ENCODE peak calls at places on chromosome 14, in eight cellular contexts. One of them, this sample, is unnamed.

GRCh38 chr14:101233016-101233355 is 328.3 kb upstream of the DIO3 start:
- DNase-seq in adrenal gland: no peak
- DNase-seq in body of pancreas: no peak
- DNase-seq in uterus: peak; percentile 49
- DNase-seq in sigmoid colon: no peak
- DNase-seq in stomach: no peak
- DNase-seq in heart left ventricle: no peak
- DNase-seq in IMR-90: no peak
- DNase-seq in this sample: peak; percentile 42

GRCh38 chr14:75510547-75510946 is 11.7 kb upstream of the BATF start:
- DNase-seq in adrenal gland: no peak
- DNase-seq in body of pancreas: no peak
- DNase-seq in uterus: no peak
- DNase-seq in sigmoid colon: no peak
- DNase-seq in stomach: no peak
- DNase-seq in heart left ventricle: no peak
- DNase-seq in IMR-90: no peak
- DNase-seq in this sample: no peak

GRCh38 chr14:20719777-20720176 is 25.9 kb upstream of the EDDM3A start:
- DNase-seq in adrenal gland: no peak
- DNase-seq in body of pancreas: peak; percentile 46
- DNase-seq in uterus: no peak
- DNase-seq in sigmoid colon: no peak
- DNase-seq in stomach: peak; percentile 72
- DNase-seq in heart left ventricle: no peak
- DNase-seq in IMR-90: no peak
- DNase-seq in this sample: no peak

GRCh38 chr14:30525833-30526232 is 33.1 kb upstream of the G2E3 start:
- DNase-seq in adrenal gland: no peak
- DNase-seq in body of pancreas: no peak
- DNase-seq in uterus: no peak
- DNase-seq in sigmoid colon: no peak
- DNase-seq in stomach: no peak
- DNase-seq in heart left ventricle: no peak
- DNase-seq in IMR-90: peak; percentile 14
- DNase-seq in this sample: no peak

GRCh38 chr14:43729149-43729548 is 777.9 kb downstream of the FSCB start:
- DNase-seq in adrenal gland: no peak
- DNase-seq in body of pancreas: no peak
- DNase-seq in uterus: no peak
- DNase-seq in sigmoid colon: no peak
- DNase-seq in stomach: no peak
- DNase-seq in heart left ventricle: no peak
- DNase-seq in IMR-90: no peak
- DNase-seq in this sample: no peak

GRCh38 chr14:87567926-87568325 is 425.1 kb downstream of the GALC start:
- DNase-seq in adrenal gland: no peak
- DNase-seq in body of pancreas: no peak
- DNase-seq in uterus: no peak
- DNase-seq in sigmoid colon: no peak
- DNase-seq in stomach: no peak
- DNase-seq in heart left ventricle: no peak
- DNase-seq in IMR-90: no peak
- DNase-seq in this sample: no peak

GRCh38 chr14:69263364-69263763 is 3.4 kb downstream of the GALNT16 start:
- DNase-seq in adrenal gland: peak; percentile 80
- DNase-seq in body of pancreas: peak; percentile 20
- DNase-seq in uterus: peak; percentile 71
- DNase-seq in sigmoid colon: peak; percentile 87
- DNase-seq in stomach: no peak
- DNase-seq in heart left ventricle: peak; percentile 82
- DNase-seq in IMR-90: peak; percentile 93
- DNase-seq in this sample: no peak

GRCh38 chr14:53032161-53032803 is 81.4 kb upstream of the FERMT2 start:
- DNase-seq in adrenal gland: peak; percentile 83
- DNase-seq in body of pancreas: peak; percentile 25
- DNase-seq in uterus: no peak
- DNase-seq in sigmoid colon: peak; percentile 66
- DNase-seq in stomach: no peak
- DNase-seq in heart left ventricle: no peak
- DNase-seq in IMR-90: peak; percentile 88
- DNase-seq in this sample: no peak

GRCh38 chr14:85599939-85600338 is 70.0 kb downstream of the FLRT2 start:
- DNase-seq in adrenal gland: no peak
- DNase-seq in body of pancreas: no peak
- DNase-seq in uterus: no peak
- DNase-seq in sigmoid colon: no peak
- DNase-seq in stomach: no peak
- DNase-seq in heart left ventricle: no peak
- DNase-seq in IMR-90: peak; percentile 47
- DNase-seq in this sample: no peak

GRCh38 chr14:51828017-51828797 is 32.2 kb upstream of the GNG2 start:
- DNase-seq in adrenal gland: peak; percentile 73
- DNase-seq in body of pancreas: no peak
- DNase-seq in uterus: no peak
- DNase-seq in sigmoid colon: no peak
- DNase-seq in stomach: peak; percentile 34
- DNase-seq in heart left ventricle: peak; percentile 33
- DNase-seq in IMR-90: peak; percentile 62
- DNase-seq in this sample: peak; percentile 33

DNA sequence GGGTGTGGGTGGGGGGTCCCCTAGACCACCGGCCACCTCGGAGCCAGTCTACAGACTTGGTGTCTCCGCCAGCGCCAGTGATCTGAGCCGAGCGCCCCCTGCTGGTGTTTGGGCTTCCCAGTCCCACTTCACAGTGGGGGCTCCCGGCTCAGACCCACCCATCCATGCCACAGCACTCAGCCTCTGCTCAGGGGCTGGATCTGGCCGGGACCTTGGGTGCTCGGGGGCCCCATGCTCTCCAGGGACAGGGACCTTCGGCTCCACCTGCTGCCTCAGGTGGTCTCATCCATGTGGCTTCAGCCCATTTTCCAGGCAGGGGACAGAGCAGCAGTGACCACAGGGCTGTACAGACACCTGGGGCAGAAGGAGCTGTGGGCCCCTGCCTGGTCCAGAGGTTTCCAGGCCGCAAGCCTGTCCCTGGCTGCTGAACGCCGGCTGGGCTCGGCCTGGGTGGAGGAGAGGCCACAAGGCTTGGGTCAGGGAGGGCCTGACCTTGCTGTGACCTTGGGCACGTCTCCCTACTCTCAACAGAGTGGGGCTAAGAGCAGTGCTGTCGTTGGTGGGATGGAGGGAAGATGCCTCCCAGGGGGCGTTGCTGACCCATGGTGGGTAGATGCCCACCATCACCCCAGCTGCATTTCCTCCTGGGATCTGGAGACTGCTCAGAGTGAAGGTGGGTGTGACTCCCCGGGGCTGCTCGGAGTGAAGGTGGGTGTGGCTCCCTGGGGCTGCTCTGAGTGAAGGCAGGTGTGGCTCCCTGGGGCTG is 86.3 kb downstream of the KIF26A start:
- DNase-seq in adrenal gland: peak; percentile 72
- DNase-seq in body of pancreas: peak; percentile 27
- DNase-seq in uterus: no peak
- DNase-seq in sigmoid colon: no peak
- DNase-seq in stomach: no peak
- DNase-seq in heart left ventricle: no peak
- DNase-seq in IMR-90: no peak
- DNase-seq in this sample: peak; percentile 58
- TF ChIP-seq CTCF in adrenal gland: peak; percentile 54
- TF ChIP-seq CTCF in body of pancreas: no peak
- TF ChIP-seq CTCF in uterus: peak; percentile 25
- TF ChIP-seq CTCF in sigmoid colon: no peak
- TF ChIP-seq CTCF in stomach: peak; percentile 24
- TF ChIP-seq CTCF in heart left ventricle: peak; percentile 35
- TF ChIP-seq CTCF in IMR-90: no peak
- TF ChIP-seq CTCF in this sample: no peak

GRCh38 chr14:22896351-22896750 is 13.3 kb downstream of the REM2 start:
- DNase-seq in adrenal gland: no peak
- DNase-seq in body of pancreas: no peak
- DNase-seq in uterus: no peak
- DNase-seq in sigmoid colon: no peak
- DNase-seq in stomach: no peak
- DNase-seq in heart left ventricle: no peak
- DNase-seq in IMR-90: no peak
- DNase-seq in this sample: no peak

GRCh38 chr14:22895402-22895801 is 12.4 kb downstream of the REM2 start:
- DNase-seq in adrenal gland: no peak
- DNase-seq in body of pancreas: no peak
- DNase-seq in uterus: no peak
- DNase-seq in sigmoid colon: no peak
- DNase-seq in stomach: no peak
- DNase-seq in heart left ventricle: no peak
- DNase-seq in IMR-90: no peak
- DNase-seq in this sample: no peak

GRCh38 chr14:22898302-22898894 is 15.4 kb downstream of the REM2 start:
- DNase-seq in adrenal gland: no peak
- DNase-seq in body of pancreas: no peak
- DNase-seq in uterus: no peak
- DNase-seq in sigmoid colon: no peak
- DNase-seq in stomach: no peak
- DNase-seq in heart left ventricle: no peak
- DNase-seq in IMR-90: peak; percentile 88
- DNase-seq in this sample: no peak

GRCh38 chr14:22896760-22897159 is 13.7 kb downstream of the REM2 start:
- DNase-seq in adrenal gland: no peak
- DNase-seq in body of pancreas: no peak
- DNase-seq in uterus: no peak
- DNase-seq in sigmoid colon: no peak
- DNase-seq in stomach: no peak
- DNase-seq in heart left ventricle: no peak
- DNase-seq in IMR-90: no peak
- DNase-seq in this sample: no peak

GRCh38 chr14:22897357-22897756 is 14.3 kb downstream of the REM2 start:
- DNase-seq in adrenal gland: no peak
- DNase-seq in body of pancreas: no peak
- DNase-seq in uterus: no peak
- DNase-seq in sigmoid colon: no peak
- DNase-seq in stomach: no peak
- DNase-seq in heart left ventricle: no peak
- DNase-seq in IMR-90: no peak
- DNase-seq in this sample: no peak
- TF ChIP-seq POLR2A in adrenal gland: no peak
- TF ChIP-seq POLR2A in body of pancreas: no peak
- TF ChIP-seq POLR2A in uterus: no peak
- TF ChIP-seq POLR2A in sigmoid colon: no peak
- TF ChIP-seq POLR2A in stomach: no peak
- TF ChIP-seq POLR2A in heart left ventricle: no peak
- TF ChIP-seq POLR2A in IMR-90: no peak
- TF ChIP-seq POLR2A in this sample: no peak

DNA sequence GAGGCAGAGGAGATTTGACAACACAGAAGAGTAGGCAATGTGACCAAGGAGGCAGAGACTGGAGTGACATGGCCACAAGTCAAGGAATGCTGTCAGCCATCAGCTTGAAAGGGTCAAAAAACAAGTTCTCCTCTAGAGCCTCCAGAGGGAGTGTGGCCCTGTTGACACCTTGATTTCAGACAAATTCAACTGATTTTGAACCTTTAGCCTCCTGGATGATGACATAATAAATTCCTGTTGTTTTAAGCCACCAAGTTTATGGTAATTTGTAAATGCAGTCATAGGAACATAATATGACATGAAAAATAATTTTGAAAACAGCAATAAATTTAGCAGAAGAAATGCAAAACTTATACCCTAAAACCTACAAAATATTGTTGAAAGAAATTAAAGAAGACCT is 8.5 kb upstream of the NGDN start:
- DNase-seq in adrenal gland: no peak
- DNase-seq in body of pancreas: no peak
- DNase-seq in uterus: no peak
- DNase-seq in sigmoid colon: no peak
- DNase-seq in stomach: no peak
- DNase-seq in heart left ventricle: no peak
- DNase-seq in IMR-90: no peak
- DNase-seq in this sample: no peak
- TF ChIP-seq CTCF in adrenal gland: no peak
- TF ChIP-seq CTCF in body of pancreas: no peak
- TF ChIP-seq CTCF in uterus: no peak
- TF ChIP-seq CTCF in sigmoid colon: no peak
- TF ChIP-seq CTCF in stomach: no peak
- TF ChIP-seq CTCF in heart left ventricle: no peak
- TF ChIP-seq CTCF in IMR-90: no peak
- TF ChIP-seq CTCF in this sample: no peak

DNA sequence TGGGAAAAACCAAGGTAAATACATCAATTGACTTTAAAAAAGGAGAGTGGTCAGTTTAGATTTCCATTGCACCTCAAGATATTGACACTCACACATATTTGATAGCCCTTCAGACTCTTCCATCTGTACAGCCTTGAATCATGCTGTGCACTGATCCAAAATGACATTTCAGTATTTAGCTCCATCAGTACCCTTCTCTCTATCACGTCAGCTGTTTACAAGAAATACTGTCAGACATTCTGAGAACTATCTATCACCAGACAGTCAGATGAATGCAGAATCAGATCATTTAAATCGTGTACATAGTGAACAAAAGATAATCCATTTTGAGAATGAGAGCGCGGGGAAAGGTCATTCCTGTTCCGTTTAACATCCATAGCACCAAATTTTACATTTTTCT is 511.9 kb downstream of the RPL10L start:
- DNase-seq in adrenal gland: no peak
- DNase-seq in body of pancreas: no peak
- DNase-seq in uterus: no peak
- DNase-seq in sigmoid colon: no peak
- DNase-seq in stomach: no peak
- DNase-seq in heart left ventricle: no peak
- DNase-seq in IMR-90: no peak
- DNase-seq in this sample: no peak
- TF ChIP-seq POLR2A in adrenal gland: no peak
- TF ChIP-seq POLR2A in body of pancreas: no peak
- TF ChIP-seq POLR2A in uterus: no peak
- TF ChIP-seq POLR2A in sigmoid colon: no peak
- TF ChIP-seq POLR2A in stomach: no peak
- TF ChIP-seq POLR2A in heart left ventricle: no peak
- TF ChIP-seq POLR2A in IMR-90: no peak
- TF ChIP-seq POLR2A in this sample: no peak

GRCh38 chr14:89033756-89034155 is 209.3 kb downstream of the TTC8 start:
- DNase-seq in adrenal gland: no peak
- DNase-seq in body of pancreas: peak; percentile 26
- DNase-seq in uterus: no peak
- DNase-seq in sigmoid colon: no peak
- DNase-seq in stomach: peak; percentile 51
- DNase-seq in heart left ventricle: no peak
- DNase-seq in IMR-90: no peak
- DNase-seq in this sample: no peak

GRCh38 chr14:89032086-89032649 is 207.7 kb downstream of the TTC8 start:
- DNase-seq in adrenal gland: no peak
- DNase-seq in body of pancreas: no peak
- DNase-seq in uterus: no peak
- DNase-seq in sigmoid colon: no peak
- DNase-seq in stomach: no peak
- DNase-seq in heart left ventricle: no peak
- DNase-seq in IMR-90: no peak
- DNase-seq in this sample: no peak

GRCh38 chr14:89028462-89029134 is 204.1 kb downstream of the TTC8 start:
- DNase-seq in adrenal gland: no peak
- DNase-seq in body of pancreas: no peak
- DNase-seq in uterus: no peak
- DNase-seq in sigmoid colon: no peak
- DNase-seq in stomach: no peak
- DNase-seq in heart left ventricle: no peak
- DNase-seq in IMR-90: no peak
- DNase-seq in this sample: no peak

GRCh38 chr14:89029961-89030694 is 205.7 kb downstream of the TTC8 start:
- DNase-seq in adrenal gland: peak; percentile 74
- DNase-seq in body of pancreas: no peak
- DNase-seq in uterus: no peak
- DNase-seq in sigmoid colon: no peak
- DNase-seq in stomach: no peak
- DNase-seq in heart left ventricle: no peak
- DNase-seq in IMR-90: no peak
- DNase-seq in this sample: no peak

GRCh38 chr14:89030921-89031320 is 206.5 kb downstream of the TTC8 start:
- DNase-seq in adrenal gland: no peak
- DNase-seq in body of pancreas: no peak
- DNase-seq in uterus: no peak
- DNase-seq in sigmoid colon: no peak
- DNase-seq in stomach: no peak
- DNase-seq in heart left ventricle: no peak
- DNase-seq in IMR-90: no peak
- DNase-seq in this sample: no peak
- TF ChIP-seq CTCF in adrenal gland: no peak
- TF ChIP-seq CTCF in body of pancreas: no peak
- TF ChIP-seq CTCF in uterus: no peak
- TF ChIP-seq CTCF in sigmoid colon: no peak
- TF ChIP-seq CTCF in stomach: no peak
- TF ChIP-seq CTCF in heart left ventricle: no peak
- TF ChIP-seq CTCF in IMR-90: no peak
- TF ChIP-seq CTCF in this sample: no peak